ENCODE peak calls at places on chromosomes 7 and 10, in nine cellular contexts. F is A673, T is activated T-cell treated with anti-CD3 and anti-CD28 coated beads for 1 hour, R is T47D, J is AG10803, Q is A549, W is T follicular helper cell, M is colonic mucosa, U is ACHN. L is an unnamed sample.

GRCh38 chr10:10613654-10614244 is 403.9 kb upstream of the CELF2 start:
- DNase-seq in W (no peak), M (no peak), R (no peak), T (no peak), J (peak; percentile 7), F (no peak), U (no peak), Q (no peak), L (no peak)

GRCh38 chr7:123557016-123557630 is 495 bp downstream of the NDUFA5 start:
- DNase-seq in J (peak; percentile 32), W (no peak), M (no peak), R (no peak), T (no peak), U (peak; percentile 35), Q (no peak), F (no peak), L (no peak)

GRCh38 chr10:110364531-110364937 is 59.8 kb upstream of the SMNDC1 start:
- DNase-seq in M (no peak), W (no peak), U (no peak), Q (no peak), R (no peak), J (no peak), F (peak; percentile 21), T (no peak), L (no peak)

GRCh38 chr7:73742753-73743641 is 4.4 kb upstream of the ABHD11 start:
- DNase-seq in M (peak; percentile 99), R (peak; percentile 82), U (peak; percentile 77), W (no peak), J (no peak), T (no peak), Q (no peak), F (no peak), L (peak; percentile 99)

GRCh38 chr7:18521945-18522566 is 26.5 kb downstream of the HDAC9 start:
- DNase-seq in F (no peak), R (no peak), J (no peak), Q (no peak), U (no peak), T (no peak), W (no peak), M (no peak), L (no peak)

GRCh38 chr10:100786591-100786990 is 41.2 kb downstream of the PAX2 start:
- DNase-seq in U (no peak), Q (no peak), T (no peak), W (no peak), J (no peak), M (no peak), F (no peak), R (no peak), L (no peak)

GRCh38 chr7:18408461-18408860 is 87.1 kb upstream of the HDAC9 start:
- DNase-seq in F (no peak), R (no peak), W (no peak), T (no peak), Q (no peak), J (peak; percentile 95), M (no peak), U (no peak), L (no peak)

GRCh38 chr10:43250925-43251663 is 15.8 kb downstream of the RASGEF1A start:
- DNase-seq in F (no peak), T (no peak), U (no peak), M (peak; percentile 9), J (no peak), Q (no peak), W (no peak), R (no peak), L (peak; percentile 51)

GRCh38 chr10:11165591-11166543 is 148.2 kb downstream of the CELF2 start:
- DNase-seq in M (peak; percentile 32), R (no peak), F (peak; percentile 24), U (peak; percentile 14), W (peak; percentile 71), J (no peak), T (peak; percentile 45), Q (peak; percentile 5), L (peak; percentile 76)

L was measured in kidney.